ENCODE peak calls at places on chromosome 10, in nine cellular contexts. Q is neuronal stem cell; C is HFF-Myc; W is activated CD8-positive, alpha-beta memory T cell treated with anti-CD3 and anti-CD28 coated beads, Interleukin-2, amount 50 U/mL, for 48 hours; Z is brain microvascular endothelial cell; P is posterior vena cava; M is T follicular helper cell; G is endothelial cell; U is CD8-positive, alpha-beta memory T cell. J is an unnamed sample.

GRCh38 chr10:29370612-29371092 is 81.8 kb downstream of the LYZL1 start:
- DNase-seq in Q (no peak), C (no peak), W (no peak), Z (no peak), P (no peak), M (no peak), G (no peak), U (no peak), J (no peak)

GRCh38 chr10:43573250-43574034 is 974 bp downstream of the ZNF239 start:
- DNase-seq in Q (no peak), C (no peak), W (no peak), Z (no peak), P (no peak), M (no peak), G (no peak), U (peak; percentile 19), J (no peak)

GRCh38 chr10:95440326-95440725 is 120.8 kb downstream of the SORBS1 start:
- DNase-seq in Q (no peak), C (no peak), W (no peak), Z (no peak), P (no peak), M (no peak), G (no peak), U (no peak), J (no peak)

GRCh38 chr10:102420443-102420809 is 210 bp upstream of the FBXL15 start:
- DNase-seq in Q (no peak), C (no peak), W (no peak), Z (no peak), P (no peak), M (no peak), G (no peak), U (no peak), J (no peak)

GRCh38 chr10:28263136-28263857 is 39.6 kb downstream of the MPP7 start:
- DNase-seq in Q (no peak), C (no peak), W (no peak), Z (no peak), P (no peak), M (no peak), G (no peak), U (no peak), J (no peak)

GRCh38 chr10:1596482-1596881 is 140.8 kb downstream of the ADARB2 start:
- DNase-seq in Q (no peak), C (no peak), W (no peak), Z (no peak), P (no peak), M (no peak), G (no peak), U (no peak), J (no peak)

GRCh38 chr10:28722065-28722803 is 44.9 kb downstream of the BAMBI start:
- DNase-seq in Q (peak; percentile 31), C (no peak), W (peak; percentile 50), Z (peak; percentile 14), P (peak; percentile 85), M (no peak), G (peak; percentile 25), U (no peak), J (peak; percentile 48)

GRCh38 chr10:133336131-133337078 is at the start of gene CALY:
- DNase-seq in Q (peak; percentile 55), C (no peak), W (peak; percentile 77), Z (no peak), P (peak; percentile 85), M (peak; percentile 91), G (peak; percentile 45), U (peak; percentile 91), J (no peak)

GRCh38 chr10:73043766-73044377 is 52.8 kb downstream of the P4HA1 start:
- DNase-seq in Q (no peak), C (no peak), W (no peak), Z (no peak), P (no peak), M (no peak), G (no peak), U (no peak), J (no peak)

GRCh38 chr10:132657737-132658136 is 120.2 kb downstream of the INPP5A start:
- DNase-seq in Q (no peak), C (no peak), W (no peak), Z (no peak), P (peak; percentile 69), M (no peak), G (no peak), U (no peak), J (no peak)

GRCh38 chr10:79243211-79244067 is 103.8 kb upstream of the PPIF start:
- DNase-seq in Q (peak; percentile 71), C (no peak), W (peak; percentile 82), Z (no peak), P (no peak), M (peak; percentile 31), G (peak; percentile 50), U (peak; percentile 55), J (no peak)

GRCh38 chr10:117612113-117612512 is 69.6 kb downstream of the EMX2 start:
- DNase-seq in Q (no peak), C (no peak), W (no peak), Z (no peak), P (no peak), M (no peak), G (no peak), U (no peak), J (no peak)

GRCh38 chr10:124341768-124342135 is 77.0 kb downstream of the OAT start:
- DNase-seq in Q (no peak), C (no peak), W (peak; percentile 64), Z (no peak), P (no peak), M (no peak), G (no peak), U (peak; percentile 27), J (no peak)

GRCh38 chr10:69086131-69086530 is 1.8 kb upstream of the SRGN start:
- DNase-seq in Q (no peak), C (no peak), W (no peak), Z (no peak), P (no peak), M (no peak), G (peak; percentile 26), U (no peak), J (no peak)

GRCh38 chr10:95327367-95327766 is 36.6 kb upstream of the PDLIM1 start:
- DNase-seq in Q (no peak), C (peak; percentile 65), W (no peak), Z (peak; percentile 31), P (no peak), M (no peak), G (no peak), U (no peak), J (no peak)

GRCh38 chr10:58513189-58514101 is 773 bp downstream of the BICC1 start:
- DNase-seq in Q (peak; percentile 41), C (peak; percentile 73), W (peak; percentile 55), Z (peak; percentile 56), P (peak; percentile 85), M (no peak), G (peak; percentile 31), U (no peak), J (no peak)

GRCh38 chr10:103911021-103911459 is 6.9 kb downstream of the STN1 start:
- DNase-seq in Q (no peak), C (no peak), W (no peak), Z (no peak), P (no peak), M (peak; percentile 25), G (no peak), U (peak; percentile 76), J (no peak)

GRCh38 chr10:79105164-79105739 is 36.5 kb downstream of the ZMIZ1 start:
- DNase-seq in Q (no peak), C (no peak), W (no peak), Z (no peak), P (no peak), M (no peak), G (no peak), U (no peak), J (no peak)

GRCh38 chr10:13496164-13496563 is 32.6 kb downstream of the BEND7 start:
- DNase-seq in Q (peak; percentile 45), C (no peak), W (no peak), Z (no peak), P (no peak), M (no peak), G (no peak), U (no peak), J (no peak)

GRCh38 chr10:105207596-105207995 is 566.5 kb downstream of the SORCS3 start:
- DNase-seq in Q (no peak), C (no peak), W (no peak), Z (no peak), P (no peak), M (no peak), G (no peak), U (no peak), J (no peak)

GRCh38 chr10:128587689-128588088 is 461.5 kb upstream of the MKI67 start:
- DNase-seq in Q (no peak), C (no peak), W (no peak), Z (no peak), P (no peak), M (no peak), G (no peak), U (no peak), J (no peak)

GRCh38 chr10:22230331-22230833 is 12.6 kb upstream of the EBLN1 start:
- DNase-seq in Q (peak; percentile 44), C (peak; percentile 31), W (no peak), Z (peak; percentile 51), P (no peak), M (no peak), G (peak; percentile 15), U (peak; percentile 38), J (no peak)

GRCh38 chr10:131404886-131405285 is 93.4 kb upstream of the TCERG1L start:
- DNase-seq in Q (no peak), C (no peak), W (no peak), Z (no peak), P (no peak), M (no peak), G (no peak), U (no peak), J (no peak)

GRCh38 chr10:128926693-128927092 is 540.3 kb upstream of the MGMT start:
- DNase-seq in Q (no peak), C (no peak), W (no peak), Z (no peak), P (no peak), M (no peak), G (no peak), U (no peak), J (no peak)

GRCh38 chr10:101008823-101009423 is 9.3 kb downstream of the LZTS2 start:
- DNase-seq in Q (no peak), C (no peak), W (no peak), Z (no peak), P (no peak), M (no peak), G (no peak), U (no peak), J (no peak)

GRCh38 chr10:42475168-42476098 is 162.9 kb downstream of the ZNF33B start:
- DNase-seq in Q (no peak), C (peak; percentile 29), W (no peak), Z (peak; percentile 11), P (peak; percentile 83), M (no peak), G (no peak), U (no peak), J (no peak)

GRCh38 chr10:14450041-14450491 is 119.3 kb upstream of the FRMD4A start:
- DNase-seq in Q (no peak), C (no peak), W (no peak), Z (peak; percentile 56), P (no peak), M (no peak), G (no peak), U (no peak), J (no peak)

GRCh38 chr10:22792161-22792560 is 77.8 kb upstream of the PIP4K2A start:
- DNase-seq in Q (no peak), C (no peak), W (no peak), Z (no peak), P (no peak), M (no peak), G (no peak), U (no peak), J (no peak)

GRCh38 chr10:50417486-50417905 is 166.2 kb upstream of the ASAH2 start:
- DNase-seq in Q (no peak), C (no peak), W (no peak), Z (peak; percentile 23), P (no peak), M (no peak), G (no peak), U (no peak), J (no peak)

GRCh38 chr10:34547283-34547682 is 267.8 kb downstream of the PARD3 start:
- DNase-seq in Q (no peak), C (no peak), W (no peak), Z (no peak), P (no peak), M (no peak), G (no peak), U (no peak), J (no peak)

GRCh38 chr10:102802920-102803534 is 34.2 kb downstream of the CYP17A1 start:
- DNase-seq in Q (no peak), C (peak; percentile 73), W (no peak), Z (peak; percentile 97), P (peak; percentile 92), M (no peak), G (no peak), U (no peak), J (peak; percentile 82)